ENCODE peak calls at places on chromosome 11, in seven cellular contexts. One of them, this sample, is unnamed.

GRCh38 chr11:47229161-47229560 is 14.4 kb downstream of the DDB2 start:
- DNase-seq in activated CD4-positive, alpha-beta T cell treated with anti-CD3 and anti-CD28 coated beads for 24 hours: no peak
- DNase-seq in stimulated activated CD8-positive, alpha-beta memory T cell treated with anti-CD3 and anti-CD28 coated beads, Interleukin-15, amount 100 ng/mL, for 1 hour: no peak
- DNase-seq in stimulated activated CD4-positive, alpha-beta T cell treated with anti-CD3 and anti-CD28 coated beads, Interleukin-15, amount 100 ng/mL, for 48 hours: no peak
- DNase-seq in GF-D8: no peak
- DNase-seq in iris pigment epithelial cell: no peak
- DNase-seq in AG09309: no peak
- DNase-seq in this sample: no peak

GRCh38 chr11:64152841-64153691 is 12.8 kb downstream of the MACROD1 start:
- DNase-seq in iris pigment epithelial cell: peak
- DNase-seq in AG09309: no peak
- DNase-seq in GF-D8: no peak
- DNase-seq in stimulated activated CD8-positive, alpha-beta memory T cell treated with anti-CD3 and anti-CD28 coated beads, Interleukin-15, amount 100 ng/mL, for 1 hour: peak
- DNase-seq in stimulated activated CD4-positive, alpha-beta T cell treated with anti-CD3 and anti-CD28 coated beads, Interleukin-15, amount 100 ng/mL, for 48 hours: peak
- DNase-seq in activated CD4-positive, alpha-beta T cell treated with anti-CD3 and anti-CD28 coated beads for 24 hours: peak
- DNase-seq in this sample: peak

GRCh38 chr11:121420398-121420797 is 31.7 kb upstream of the SORL1 start:
- DNase-seq in GF-D8: no peak
- DNase-seq in AG09309: no peak
- DNase-seq in stimulated activated CD4-positive, alpha-beta T cell treated with anti-CD3 and anti-CD28 coated beads, Interleukin-15, amount 100 ng/mL, for 48 hours: no peak
- DNase-seq in activated CD4-positive, alpha-beta T cell treated with anti-CD3 and anti-CD28 coated beads for 24 hours: no peak
- DNase-seq in stimulated activated CD8-positive, alpha-beta memory T cell treated with anti-CD3 and anti-CD28 coated beads, Interleukin-15, amount 100 ng/mL, for 1 hour: no peak
- DNase-seq in iris pigment epithelial cell: no peak
- DNase-seq in this sample: no peak

GRCh38 chr11:11735586-11735985 is 106.2 kb upstream of the USP47 start:
- DNase-seq in iris pigment epithelial cell: no peak
- DNase-seq in AG09309: no peak
- DNase-seq in activated CD4-positive, alpha-beta T cell treated with anti-CD3 and anti-CD28 coated beads for 24 hours: no peak
- DNase-seq in stimulated activated CD4-positive, alpha-beta T cell treated with anti-CD3 and anti-CD28 coated beads, Interleukin-15, amount 100 ng/mL, for 48 hours: no peak
- DNase-seq in stimulated activated CD8-positive, alpha-beta memory T cell treated with anti-CD3 and anti-CD28 coated beads, Interleukin-15, amount 100 ng/mL, for 1 hour: no peak
- DNase-seq in GF-D8: no peak
- DNase-seq in this sample: no peak

GRCh38 chr11:126842038-126842437 is 158.5 kb downstream of the KIRREL3 start:
- DNase-seq in GF-D8: no peak
- DNase-seq in stimulated activated CD8-positive, alpha-beta memory T cell treated with anti-CD3 and anti-CD28 coated beads, Interleukin-15, amount 100 ng/mL, for 1 hour: no peak
- DNase-seq in stimulated activated CD4-positive, alpha-beta T cell treated with anti-CD3 and anti-CD28 coated beads, Interleukin-15, amount 100 ng/mL, for 48 hours: no peak
- DNase-seq in activated CD4-positive, alpha-beta T cell treated with anti-CD3 and anti-CD28 coated beads for 24 hours: no peak
- DNase-seq in iris pigment epithelial cell: peak
- DNase-seq in AG09309: no peak
- DNase-seq in this sample: no peak

GRCh38 chr11:97332271-97332670 is 942.5 kb downstream of the JRKL start:
- DNase-seq in AG09309: no peak
- DNase-seq in stimulated activated CD8-positive, alpha-beta memory T cell treated with anti-CD3 and anti-CD28 coated beads, Interleukin-15, amount 100 ng/mL, for 1 hour: no peak
- DNase-seq in GF-D8: no peak
- DNase-seq in iris pigment epithelial cell: no peak
- DNase-seq in stimulated activated CD4-positive, alpha-beta T cell treated with anti-CD3 and anti-CD28 coated beads, Interleukin-15, amount 100 ng/mL, for 48 hours: no peak
- DNase-seq in activated CD4-positive, alpha-beta T cell treated with anti-CD3 and anti-CD28 coated beads for 24 hours: no peak
- DNase-seq in this sample: no peak

GRCh38 chr11:95119361-95120060 is 29.9 kb downstream of the ENDOD1 start:
- DNase-seq in GF-D8: no peak
- DNase-seq in stimulated activated CD8-positive, alpha-beta memory T cell treated with anti-CD3 and anti-CD28 coated beads, Interleukin-15, amount 100 ng/mL, for 1 hour: no peak
- DNase-seq in stimulated activated CD4-positive, alpha-beta T cell treated with anti-CD3 and anti-CD28 coated beads, Interleukin-15, amount 100 ng/mL, for 48 hours: no peak
- DNase-seq in AG09309: no peak
- DNase-seq in activated CD4-positive, alpha-beta T cell treated with anti-CD3 and anti-CD28 coated beads for 24 hours: no peak
- DNase-seq in iris pigment epithelial cell: no peak
- DNase-seq in this sample: no peak

GRCh38 chr11:125123947-125124633 is 12.7 kb upstream of the TMEM218 start:
- DNase-seq in stimulated activated CD4-positive, alpha-beta T cell treated with anti-CD3 and anti-CD28 coated beads, Interleukin-15, amount 100 ng/mL, for 48 hours: peak
- DNase-seq in AG09309: no peak
- DNase-seq in GF-D8: peak
- DNase-seq in stimulated activated CD8-positive, alpha-beta memory T cell treated with anti-CD3 and anti-CD28 coated beads, Interleukin-15, amount 100 ng/mL, for 1 hour: no peak
- DNase-seq in activated CD4-positive, alpha-beta T cell treated with anti-CD3 and anti-CD28 coated beads for 24 hours: no peak
- DNase-seq in iris pigment epithelial cell: peak
- DNase-seq in this sample: peak

GRCh38 chr11:64545605-64546004 is 45.4 kb upstream of the SLC22A12 start:
- DNase-seq in stimulated activated CD4-positive, alpha-beta T cell treated with anti-CD3 and anti-CD28 coated beads, Interleukin-15, amount 100 ng/mL, for 48 hours: no peak
- DNase-seq in iris pigment epithelial cell: peak
- DNase-seq in GF-D8: no peak
- DNase-seq in activated CD4-positive, alpha-beta T cell treated with anti-CD3 and anti-CD28 coated beads for 24 hours: no peak
- DNase-seq in AG09309: peak
- DNase-seq in stimulated activated CD8-positive, alpha-beta memory T cell treated with anti-CD3 and anti-CD28 coated beads, Interleukin-15, amount 100 ng/mL, for 1 hour: no peak
- DNase-seq in this sample: peak

GRCh38 chr11:78212586-78213371 is 24.1 kb downstream of the USP35 start:
- DNase-seq in AG09309: no peak
- DNase-seq in activated CD4-positive, alpha-beta T cell treated with anti-CD3 and anti-CD28 coated beads for 24 hours: no peak
- DNase-seq in GF-D8: no peak
- DNase-seq in stimulated activated CD8-positive, alpha-beta memory T cell treated with anti-CD3 and anti-CD28 coated beads, Interleukin-15, amount 100 ng/mL, for 1 hour: no peak
- DNase-seq in stimulated activated CD4-positive, alpha-beta T cell treated with anti-CD3 and anti-CD28 coated beads, Interleukin-15, amount 100 ng/mL, for 48 hours: no peak
- DNase-seq in iris pigment epithelial cell: peak
- DNase-seq in this sample: no peak

GRCh38 chr11:64882243-64882642 is 3.8 kb upstream of the EHD1 start:
- DNase-seq in GF-D8: no peak
- DNase-seq in iris pigment epithelial cell: no peak
- DNase-seq in activated CD4-positive, alpha-beta T cell treated with anti-CD3 and anti-CD28 coated beads for 24 hours: no peak
- DNase-seq in AG09309: no peak
- DNase-seq in stimulated activated CD4-positive, alpha-beta T cell treated with anti-CD3 and anti-CD28 coated beads, Interleukin-15, amount 100 ng/mL, for 48 hours: no peak
- DNase-seq in stimulated activated CD8-positive, alpha-beta memory T cell treated with anti-CD3 and anti-CD28 coated beads, Interleukin-15, amount 100 ng/mL, for 1 hour: no peak
- DNase-seq in this sample: no peak

GRCh38 chr11:67645521-67646457 is 4.7 kb downstream of the ACY3 start:
- DNase-seq in GF-D8: no peak
- DNase-seq in stimulated activated CD4-positive, alpha-beta T cell treated with anti-CD3 and anti-CD28 coated beads, Interleukin-15, amount 100 ng/mL, for 48 hours: no peak
- DNase-seq in AG09309: no peak
- DNase-seq in activated CD4-positive, alpha-beta T cell treated with anti-CD3 and anti-CD28 coated beads for 24 hours: no peak
- DNase-seq in stimulated activated CD8-positive, alpha-beta memory T cell treated with anti-CD3 and anti-CD28 coated beads, Interleukin-15, amount 100 ng/mL, for 1 hour: no peak
- DNase-seq in iris pigment epithelial cell: no peak
- DNase-seq in this sample: no peak

GRCh38 chr11:12914401-12914912 is 94.7 kb upstream of the RASSF10 start:
- DNase-seq in GF-D8: no peak
- DNase-seq in stimulated activated CD4-positive, alpha-beta T cell treated with anti-CD3 and anti-CD28 coated beads, Interleukin-15, amount 100 ng/mL, for 48 hours: peak
- DNase-seq in AG09309: peak
- DNase-seq in iris pigment epithelial cell: no peak
- DNase-seq in stimulated activated CD8-positive, alpha-beta memory T cell treated with anti-CD3 and anti-CD28 coated beads, Interleukin-15, amount 100 ng/mL, for 1 hour: no peak
- DNase-seq in activated CD4-positive, alpha-beta T cell treated with anti-CD3 and anti-CD28 coated beads for 24 hours: no peak
- DNase-seq in this sample: peak